ENCODE peak calls at places on chromosome 13, in four cellular contexts. S is activated naive CD4-positive, alpha-beta T cell treated with anti-CD3 and anti-CD28 coated beads, Interleukin-2, amount 50 U/mL, for 72 hours; U is DMS153; A is K562. Z is an unnamed sample.

GRCh38 chr13:23811366-23812027 is 77.7 kb downstream of the MIPEP start:
- DNase-seq in S (no peak), U (no peak), A (no peak), Z (no peak)

GRCh38 chr13:82833928-82834327 is 1048.3 kb downstream of the SLITRK1 start:
- DNase-seq in S (no peak), U (no peak), A (no peak), Z (no peak)

GRCh38 chr13:81382236-81382635 is 1041.3 kb upstream of the SPRY2 start:
- DNase-seq in S (no peak), U (no peak), A (no peak), Z (no peak)

GRCh38 chr13:43239441-43239840 is 216.1 kb downstream of the DNAJC15 start:
- DNase-seq in S (no peak), U (no peak), A (no peak), Z (no peak)

GRCh38 chr13:29294869-29295268 is 300.6 kb downstream of the SLC7A1 start:
- DNase-seq in S (no peak), U (no peak), A (no peak), Z (no peak)

GRCh38 chr13:27117158-27117557 is 54.5 kb downstream of the USP12 start:
- DNase-seq in S (no peak), U (no peak), A (no peak), Z (no peak)

GRCh38 chr13:25927966-25928365 is 123.8 kb downstream of the SHISA2 start:
- DNase-seq in S (no peak), U (no peak), A (no peak), Z (no peak)

GRCh38 chr13:68490594-68490993 is 1260.5 kb upstream of the PCDH9 start:
- DNase-seq in S (no peak), U (no peak), A (no peak), Z (no peak)

GRCh38 chr13:99642841-99643240 is 141.6 kb downstream of the TM9SF2 start:
- DNase-seq in S (no peak), U (no peak), A (no peak), Z (no peak)

GRCh38 chr13:35988648-35989081 is 142.5 kb downstream of the DCLK1 start:
- DNase-seq in S (no peak), U (no peak), A (no peak), Z (no peak)